ENCODE peak calls at places on chromosome 21, in seven cellular contexts. J, R, P, L, C, K and O are unnamed samples.

GRCh38 chr21:36184561-36184960 is 27.9 kb downstream of the DOP1B start:
- DNase-seq in J (no peak), R (no peak), P (peak), L (no peak), C (no peak), K (no peak), O (no peak)

GRCh38 chr21:18741954-18742353 is 338.4 kb upstream of the TMPRSS15 start:
- DNase-seq in J (no peak), R (no peak), P (no peak), L (no peak), C (no peak), K (no peak), O (no peak)

GRCh38 chr21:46368533-46369285 is 44.8 kb downstream of the PCNT start:
- DNase-seq in J (no peak), R (no peak), P (no peak), L (no peak), C (no peak), K (peak), O (no peak)

GRCh38 chr21:40155563-40155962 is 288.3 kb downstream of the PCP4 start:
- DNase-seq in J (no peak), R (no peak), P (no peak), L (no peak), C (no peak), K (no peak), O (no peak)

GRCh38 chr21:42531771-42532170 is 18.1 kb downstream of the SLC37A1 start:
- DNase-seq in J (no peak), R (no peak), P (no peak), L (no peak), C (no peak), K (no peak), O (no peak)

GRCh38 chr21:26717146-26717739 is 128.0 kb downstream of the ADAMTS1 start:
- DNase-seq in J (no peak), R (no peak), P (no peak), L (no peak), C (peak), K (no peak), O (no peak)

GRCh38 chr21:18155508-18156193 is 89.0 kb upstream of the CHODL start:
- DNase-seq in J (peak), R (peak), P (no peak), L (no peak), C (no peak), K (no peak), O (no peak)

GRCh38 chr21:44708866-44709425 is 2.4 kb downstream of the TSPEAR start:
- DNase-seq in J (no peak), R (no peak), P (peak), L (no peak), C (no peak), K (no peak), O (no peak)

GRCh38 chr21:14864211-14865021 is 200.4 kb downstream of the NRIP1 start:
- DNase-seq in J (peak), R (peak), P (peak), L (no peak), C (peak), K (peak), O (peak)

GRCh38 chr21:31564439-31564838 is 95.1 kb upstream of the SOD1 start:
- DNase-seq in J (peak), R (no peak), P (peak), L (no peak), C (no peak), K (no peak), O (no peak)

GRCh38 chr21:45421846-45422775 is 17.1 kb downstream of the COL18A1 start:
- DNase-seq in J (no peak), R (no peak), P (peak), L (no peak), C (no peak), K (no peak), O (peak)

GRCh38 chr21:26972131-26972707 is 5.3 kb upstream of the ADAMTS5 start:
- DNase-seq in J (no peak), R (no peak), P (no peak), L (no peak), C (no peak), K (no peak), O (no peak)

GRCh38 chr21:41727784-41728763 is 38.8 kb downstream of the RIPK4 start:
- DNase-seq in J (no peak), R (no peak), P (peak), L (no peak), C (no peak), K (no peak), O (no peak)

GRCh38 chr21:40841524-40842196 is 5.3 kb downstream of the DSCAM start:
- DNase-seq in J (peak), R (peak), P (no peak), L (no peak), C (no peak), K (no peak), O (peak)

GRCh38 chr21:39004776-39005605 is 178.3 kb downstream of the PSMG1 start:
- DNase-seq in J (peak), R (no peak), P (no peak), L (no peak), C (no peak), K (no peak), O (peak)

GRCh38 chr21:37987668-37988067 is 71.4 kb upstream of the KCNJ6 start:
- DNase-seq in J (no peak), R (no peak), P (no peak), L (no peak), C (no peak), K (no peak), O (no peak)

GRCh38 chr21:37574751-37575150 is 208.2 kb downstream of the DYRK1A start:
- DNase-seq in J (no peak), R (no peak), P (no peak), L (no peak), C (no peak), K (no peak), O (no peak)